ENCODE peak calls at places on chromosomes 4 and X, in seven cellular contexts. C, J, Y, A, Z, L and V are unnamed samples.

GRCh38 chrX:124332481-124333424 is at the start of gene TEX13D:
- DNase-seq in Y (peak), C (peak), L (no peak), A (no peak), Z (no peak), J (no peak), V (no peak)

GRCh38 chr4:3302164-3302785 is 9.5 kb downstream of the RGS12 start:
- DNase-seq in A (no peak), J (peak), Y (no peak), C (no peak), L (no peak), Z (peak), V (no peak)

GRCh38 chr4:2281575-2282343 is 19.9 kb upstream of the MXD4 start:
- DNase-seq in A (no peak), J (peak), L (peak), C (no peak), Z (peak), Y (no peak), V (no peak)

GRCh38 chrX:139930923-139931645 is 1.8 kb downstream of the ATP11C start:
- DNase-seq in Y (peak), Z (no peak), A (peak), L (peak), J (no peak), C (no peak), V (no peak)

GRCh38 chr4:142883433-142883832 is 37.3 kb upstream of the INPP4B start:
- DNase-seq in L (no peak), C (no peak), Z (no peak), J (no peak), Y (no peak), A (peak), V (peak)

GRCh38 chrX:130055103-130055502 is 55.2 kb downstream of the ELF4 start:
- DNase-seq in L (no peak), Z (no peak), J (no peak), A (no peak), C (no peak), Y (no peak), V (no peak)

GRCh38 chr4:12966741-12967140 is 517.4 kb downstream of the RAB28 start:
- DNase-seq in Z (no peak), Y (no peak), J (no peak), C (no peak), L (no peak), A (no peak), V (no peak)

GRCh38 chr4:47218631-47219030 is 187.3 kb downstream of the GABRB1 start:
- DNase-seq in L (no peak), C (no peak), A (no peak), Z (no peak), Y (no peak), J (no peak), V (no peak)

GRCh38 chrX:105738162-105738561 is 84.2 kb upstream of the NRK start:
- DNase-seq in C (no peak), A (no peak), Y (no peak), L (no peak), J (no peak), Z (no peak), V (no peak)

GRCh38 chr4:134126161-134126560 is 75.4 kb downstream of the PABPC4L start:
- DNase-seq in A (no peak), C (no peak), L (no peak), Y (no peak), Z (no peak), J (no peak), V (no peak)